ENCODE peak calls at places on chromosomes 11 and 22, in four cellular contexts. W is colonic mucosa, Q is NCI-H187 treated with DMSO at 0.1 percent for 48 hours, P is Right ventricle myocardium superior. R is an unnamed sample.

GRCh38 chr11:68380786-68381622 is 68.6 kb downstream of the LRP5 start:
- DNase-seq in W (no peak), Q (no peak), P (peak), R (peak)

GRCh38 chr11:15910761-15911160 is 445.6 kb downstream of the SOX6 start:
- DNase-seq in W (no peak), Q (no peak), P (no peak), R (no peak)

GRCh38 chr22:29198240-29198639 is 7.5 kb upstream of the EMID1 start:
- DNase-seq in W (no peak), Q (no peak), P (no peak), R (no peak)

GRCh38 chr11:65355776-65356393 is 1.3 kb downstream of the TIGD3 start:
- DNase-seq in W (peak), Q (no peak), P (peak), R (peak)

GRCh38 chr11:76672431-76673163 is 2.0 kb upstream of the LRRC32 start:
- DNase-seq in W (no peak), Q (no peak), P (no peak), R (no peak)

GRCh38 chr22:22461583-22461982 is 47.0 kb downstream of the ZNF280B start:
- DNase-seq in W (no peak), Q (no peak), P (no peak), R (no peak)

GRCh38 chr22:36822581-36822980 is 5.7 kb upstream of the PVALB start:
- DNase-seq in W (no peak), Q (no peak), P (no peak), R (no peak)

GRCh38 chr11:995752-996420 is 40.6 kb downstream of the MUC6 start:
- DNase-seq in W (no peak), Q (no peak), P (no peak), R (peak)

GRCh38 chr11:121291319-121291718 is 1.3 kb upstream of the SC5D start:
- DNase-seq in W (no peak), Q (no peak), P (no peak), R (no peak)

GRCh38 chr11:115284766-115285165 is 219.4 kb downstream of the CADM1 start:
- DNase-seq in W (no peak), Q (no peak), P (no peak), R (peak)

GRCh38 chr11:123054301-123055065 is 7.5 kb downstream of the HSPA8 start:
- DNase-seq in W (no peak), Q (peak), P (no peak), R (peak)

GRCh38 chr11:44974402-44975000 is 23.8 kb upstream of the TP53I11 start:
- DNase-seq in W (no peak), Q (no peak), P (no peak), R (no peak)

GRCh38 chr22:43005106-43005505 is 9.8 kb downstream of the PACSIN2 start:
- DNase-seq in W (no peak), Q (no peak), P (no peak), R (no peak)

GRCh38 chr11:82080160-82080559 is 653.5 kb downstream of the FAM181B start:
- DNase-seq in W (no peak), Q (no peak), P (no peak), R (peak)

GRCh38 chr22:19723990-19724827 is 870 bp downstream of the GP1BB start:
- DNase-seq in W (no peak), Q (no peak), P (no peak), R (peak)

GRCh38 chr22:19057539-19057938 is 64.7 kb downstream of the DGCR2 start:
- DNase-seq in W (no peak), Q (no peak), P (no peak), R (no peak)